ENCODE peak calls at places on chromosomes 11 and 22, in six cellular contexts. P is right lobe of liver, D is GM10248, Z is fibroblast of mammary gland, W is uterus, H is DND-41. T is an unnamed sample.

GRCh38 chr11:120714448-120714847 is 202.9 kb downstream of the GRIK4 start:
- DNase-seq in H (no peak), P (no peak), Z (peak; percentile 19), D (no peak), W (no peak), T (no peak)

GRCh38 chr11:129023968-129024676 is 81.5 kb upstream of the TP53AIP1 start:
- DNase-seq in H (no peak), W (no peak), D (no peak), Z (no peak), P (no peak), T (no peak)

GRCh38 chr22:27866136-27867091 is 52.6 kb downstream of the PITPNB start:
- DNase-seq in W (peak; percentile 80), D (no peak), H (no peak), Z (peak; percentile 91), P (peak; percentile 79), T (no peak)

GRCh38 chr22:48892571-48893287 is 934.9 kb downstream of the BRD1 start:
- DNase-seq in W (no peak), Z (no peak), D (no peak), H (no peak), P (no peak), T (no peak)

GRCh38 chr22:23204541-23205157 is 24.3 kb downstream of the BCR start:
- DNase-seq in H (no peak), Z (peak; percentile 18), D (no peak), W (peak; percentile 59), P (peak; percentile 95), T (no peak)

GRCh38 chr11:36684840-36685800 is 87.1 kb upstream of the RAG2 start:
- DNase-seq in D (peak; percentile 13), P (no peak), Z (no peak), H (peak; percentile 97), W (no peak), T (peak; percentile 77)

GRCh38 chr11:15097411-15097810 is 17.3 kb upstream of the INSC start:
- DNase-seq in W (no peak), P (no peak), D (no peak), Z (peak; percentile 59), H (no peak), T (no peak)

GRCh38 chr22:24285245-24285644 is 14.6 kb downstream of the SPECC1L start:
- DNase-seq in D (peak; percentile 13), W (no peak), H (no peak), P (no peak), Z (no peak), T (peak; percentile 26)

GRCh38 chr11:112612283-112612849 is 348.9 kb upstream of the NCAM1 start:
- DNase-seq in P (no peak), Z (no peak), H (no peak), D (no peak), W (no peak), T (no peak)

GRCh38 chr11:103537904-103538502 is 428.8 kb downstream of the DYNC2H1 start:
- DNase-seq in D (no peak), Z (peak; percentile 62), W (no peak), H (no peak), P (no peak), T (no peak)

GRCh38 chr11:44445500-44446340 is 119.7 kb upstream of the CD82 start:
- DNase-seq in P (no peak), D (no peak), Z (no peak), W (no peak), H (no peak), T (no peak)

GRCh38 chr11:70226967-70227366 is 23.9 kb downstream of the FADD start:
- DNase-seq in P (no peak), D (no peak), W (no peak), Z (no peak), H (no peak), T (peak; percentile 18)

GRCh38 chr11:72144807-72145565 is 9.5 kb downstream of the FOLR3 start:
- DNase-seq in H (no peak), Z (peak; percentile 74), W (no peak), D (no peak), P (no peak), T (no peak)

GRCh38 chr11:48029686-48030279 is 49.4 kb downstream of the PTPRJ start:
- DNase-seq in W (no peak), Z (no peak), D (no peak), H (no peak), P (no peak), T (no peak)

GRCh38 chr11:122804161-122804560 is 34.1 kb upstream of the CRTAM start:
- DNase-seq in D (no peak), Z (peak; percentile 82), H (no peak), P (no peak), W (no peak), T (no peak)

GRCh38 chr11:35485656-35486318 is 39.6 kb downstream of the PAMR1 start:
- DNase-seq in D (peak; percentile 65), P (peak; percentile 67), H (peak; percentile 78), Z (peak; percentile 78), W (peak; percentile 77), T (peak; percentile 85)

GRCh38 chr11:112806876-112807275 is 154.3 kb upstream of the NCAM1 start:
- DNase-seq in W (no peak), Z (no peak), D (no peak), P (no peak), H (no peak), T (no peak)

GRCh38 chr22:26995222-26995621 is 337.8 kb downstream of the MIAT start:
- DNase-seq in W (peak; percentile 77), H (no peak), Z (no peak), P (no peak), D (no peak), T (no peak)

GRCh38 chr22:31244943-31245451 is 32.9 kb downstream of the LIMK2 start:
- DNase-seq in D (no peak), P (no peak), W (no peak), H (no peak), Z (no peak), T (no peak)

GRCh38 chr22:20441631-20442484 is 4.2 kb upstream of the SCARF2 start:
- DNase-seq in W (no peak), P (no peak), H (no peak), D (no peak), Z (no peak), T (no peak)
- TF ChIP-seq CTCF in W (no peak), P (no peak), H (no peak), D (no peak), Z (no peak), T (no peak)

GRCh38 chr11:64566042-64566914 is 24.7 kb upstream of the SLC22A12 start:
- DNase-seq in W (peak; percentile 89), P (peak; percentile 57), H (peak; percentile 26), D (no peak), Z (peak; percentile 89), T (peak; percentile 43)

GRCh38 chr11:64564419-64564818 is 26.6 kb upstream of the SLC22A12 start:
- DNase-seq in P (no peak), Z (no peak), D (no peak), H (no peak), W (no peak), T (no peak)

GRCh38 chr11:64563966-64564365 is 27.1 kb upstream of the SLC22A12 start:
- DNase-seq in D (no peak), W (no peak), P (no peak), Z (no peak), H (no peak), T (no peak)

GRCh38 chr11:64566915-64567882 is 23.8 kb upstream of the SLC22A12 start:
- DNase-seq in D (no peak), P (no peak), W (no peak), H (no peak), Z (no peak), T (no peak)

DNA sequence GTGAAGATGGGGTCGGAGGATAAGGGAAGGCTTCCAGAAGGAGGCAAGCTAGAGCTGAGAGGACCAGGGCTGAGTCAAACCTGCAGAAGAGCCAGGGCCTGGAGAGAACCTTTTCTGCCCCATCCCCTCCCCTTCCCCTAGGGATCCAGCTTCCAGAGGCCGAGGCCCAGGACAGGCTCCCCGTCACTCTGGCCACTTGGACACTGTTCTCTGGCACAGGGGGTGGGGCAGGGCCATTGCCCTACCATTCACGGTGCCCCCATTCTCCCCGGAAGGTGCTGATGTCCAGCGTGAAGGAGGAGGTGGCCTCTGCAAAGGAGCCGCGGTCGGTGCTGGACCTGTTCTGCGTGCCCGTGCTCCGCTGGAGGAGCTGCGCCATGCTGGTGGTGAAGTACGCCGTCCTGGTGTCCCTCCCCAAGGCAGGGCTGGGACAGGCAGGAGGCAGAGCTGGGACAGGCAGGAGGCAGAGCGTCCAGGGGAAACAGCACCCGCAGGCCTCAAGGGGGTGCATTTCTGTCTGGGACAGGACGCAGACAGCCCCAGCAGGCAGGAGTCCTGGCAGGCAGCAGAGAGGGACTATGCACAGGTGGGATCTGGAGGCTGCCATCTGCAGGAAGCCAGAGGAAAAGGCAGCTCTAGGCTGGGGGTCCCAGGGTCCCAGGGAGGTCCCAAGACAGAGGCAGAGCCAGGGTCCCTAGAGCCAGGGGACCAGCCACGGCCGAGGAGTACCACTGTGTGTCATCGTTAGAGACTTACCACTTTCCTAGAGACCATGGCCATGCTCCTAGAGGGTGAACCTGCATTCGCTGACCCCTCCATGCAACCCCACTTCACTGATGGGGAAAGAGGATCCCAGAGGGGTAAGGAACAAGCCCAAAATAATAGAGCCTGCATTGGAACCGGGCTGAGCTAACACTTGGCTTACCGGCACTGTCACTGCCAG is 25.8 kb upstream of the SLC22A12 start:
- DNase-seq in D (no peak), P (no peak), Z (no peak), W (no peak), H (no peak), T (no peak)
- TF ChIP-seq CTCF in D (no peak), P (no peak), Z (no peak), W (no peak), H (peak; percentile 29), T (no peak)

GRCh38 chr11:1566381-1567051 is 5.6 kb downstream of the DUSP8 start:
- DNase-seq in P (no peak), W (no peak), H (no peak), D (no peak), Z (no peak), T (no peak)
- TF ChIP-seq CTCF in P (no peak), W (no peak), H (no peak), D (no peak), Z (no peak), T (no peak)

DNA sequence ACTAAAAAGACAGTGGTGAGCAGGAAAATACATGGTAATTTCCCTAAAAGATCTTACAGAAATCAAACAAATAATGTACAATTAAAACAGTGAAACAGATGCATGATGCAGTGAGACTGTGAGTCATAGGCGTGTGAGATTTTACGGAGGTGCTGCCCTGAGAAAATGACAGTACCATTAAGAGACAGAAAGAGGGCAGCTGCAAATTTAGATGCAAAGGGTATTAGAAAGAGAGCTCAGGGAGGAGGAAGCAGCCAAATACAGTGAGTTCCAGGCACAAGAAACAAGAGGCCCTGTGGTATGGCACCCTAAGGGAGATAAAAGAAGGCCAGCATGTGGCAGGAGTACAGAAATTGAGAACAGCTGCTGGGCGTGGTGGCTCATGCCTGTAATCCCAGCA is 88.5 kb upstream of the FIBIN start:
- DNase-seq in P (no peak), H (no peak), W (no peak), Z (peak; percentile 64), D (no peak), T (no peak)
- TF ChIP-seq CTCF in P (no peak), H (no peak), W (no peak), Z (peak; percentile 4), D (no peak), T (no peak)

GRCh38 chr22:36334081-36334831 is 53.5 kb downstream of the MYH9 start:
- DNase-seq in P (no peak), W (no peak), D (no peak), Z (no peak), H (no peak), T (peak; percentile 62)
- TF ChIP-seq CTCF in P (no peak), W (no peak), D (peak; percentile 9), Z (no peak), H (no peak), T (no peak)

T was measured in activated CD8-positive, alpha-beta T cell treated with anti-CD3 and anti-CD28 coated beads for 36 hours.